ENCODE peak calls at places on chromosomes 2 and 18, in ten cellular contexts. G, F, O, M, T, E, D, Q, X and U are unnamed samples.

GRCh38 chr2:111986116-111986900 is 68.8 kb upstream of the TMEM87B start:
- DNase-seq in G (no peak), F (no peak), O (no peak), M (no peak), T (no peak), E (no peak), D (no peak), Q (no peak), X (no peak), U (no peak)

GRCh38 chr2:202491514-202491913 is 115.4 kb downstream of the BMPR2 start:
- DNase-seq in G (no peak), F (no peak), O (no peak), M (no peak), T (no peak), E (no peak), D (no peak), Q (no peak), X (no peak), U (no peak)

GRCh38 chr2:1937066-1937465 is 192.8 kb upstream of the PXDN start:
- DNase-seq in G (no peak), F (no peak), O (no peak), M (no peak), T (no peak), E (no peak), D (no peak), Q (no peak), X (no peak), U (no peak)

GRCh38 chr2:221051162-221051561 is 520.9 kb downstream of the EPHA4 start:
- DNase-seq in G (no peak), F (no peak), O (no peak), M (no peak), T (no peak), E (no peak), D (no peak), Q (no peak), X (no peak), U (no peak)

GRCh38 chr18:56756971-56757370 is 105.8 kb downstream of the WDR7 start:
- DNase-seq in G (no peak), F (peak; percentile 12), O (no peak), M (no peak), T (no peak), E (no peak), D (no peak), Q (no peak), X (no peak), U (no peak)

GRCh38 chr2:61845320-61845719 is 8.5 kb downstream of the FAM161A start:
- DNase-seq in G (no peak), F (no peak), O (no peak), M (no peak), T (no peak), E (no peak), D (no peak), Q (no peak), X (no peak), U (no peak)

GRCh38 chr2:240602266-240603050 is 15.9 kb downstream of the CAPN10 start:
- DNase-seq in G (no peak), F (no peak), O (no peak), M (no peak), T (no peak), E (no peak), D (no peak), Q (no peak), X (no peak), U (no peak)

GRCh38 chr2:15736396-15737180 is 144.9 kb downstream of the DDX1 start:
- DNase-seq in G (no peak), F (no peak), O (no peak), M (no peak), T (no peak), E (no peak), D (no peak), Q (no peak), X (no peak), U (no peak)

GRCh38 chr2:161946489-161947107 is 127.4 kb downstream of the DPP4 start:
- DNase-seq in G (no peak), F (no peak), O (peak; percentile 65), M (no peak), T (peak; percentile 12), E (no peak), D (no peak), Q (peak; percentile 9), X (peak; percentile 62), U (no peak)

GRCh38 chr2:157158111-157158510 is 99.4 kb upstream of the GALNT5 start:
- DNase-seq in G (no peak), F (no peak), O (peak; percentile 55), M (no peak), T (peak; percentile 18), E (no peak), D (no peak), Q (no peak), X (no peak), U (no peak)